ENCODE peak calls at places on chromosomes 6 and 20, in nine cellular contexts. One of them, this sample, is unnamed.

GRCh38 chr20:12570371-12570770 is 438.4 kb upstream of the SPTLC3 start:
- DNase-seq in kidney: no peak
- DNase-seq in foreskin fibroblast: no peak
- DNase-seq in spleen: no peak
- DNase-seq in lung: no peak
- DNase-seq in Calu3: peak; percentile 12
- DNase-seq in GM13976: no peak
- DNase-seq in breast epithelium: no peak
- DNase-seq in WERI-Rb-1: peak; percentile 82
- DNase-seq in this sample: no peak

GRCh38 chr6:136582702-136583471 is 32.7 kb upstream of the MAP7 start:
- DNase-seq in kidney: no peak
- DNase-seq in foreskin fibroblast: peak; percentile 45
- DNase-seq in spleen: no peak
- DNase-seq in lung: no peak
- DNase-seq in Calu3: no peak
- DNase-seq in GM13976: peak; percentile 26
- DNase-seq in breast epithelium: no peak
- DNase-seq in WERI-Rb-1: no peak
- DNase-seq in this sample: no peak

GRCh38 chr6:28124350-28124970 is at the start of gene ZSCAN16:
- DNase-seq in kidney: peak; percentile 92
- DNase-seq in foreskin fibroblast: peak; percentile 65
- DNase-seq in spleen: peak; percentile 95
- DNase-seq in lung: peak; percentile 81
- DNase-seq in Calu3: peak; percentile 91
- DNase-seq in GM13976: peak; percentile 76
- DNase-seq in breast epithelium: peak; percentile 62
- DNase-seq in WERI-Rb-1: peak; percentile 98
- DNase-seq in this sample: no peak

GRCh38 chr20:3813758-3814581 is 6.4 kb upstream of the AP5S1 start:
- DNase-seq in kidney: no peak
- DNase-seq in foreskin fibroblast: no peak
- DNase-seq in spleen: no peak
- DNase-seq in lung: no peak
- DNase-seq in Calu3: no peak
- DNase-seq in GM13976: no peak
- DNase-seq in breast epithelium: no peak
- DNase-seq in WERI-Rb-1: no peak
- DNase-seq in this sample: no peak

GRCh38 chr6:41222513-41222912 is 5.6 kb upstream of the TREML4 start:
- DNase-seq in kidney: no peak
- DNase-seq in foreskin fibroblast: no peak
- DNase-seq in spleen: no peak
- DNase-seq in lung: no peak
- DNase-seq in Calu3: no peak
- DNase-seq in GM13976: no peak
- DNase-seq in breast epithelium: no peak
- DNase-seq in WERI-Rb-1: no peak
- DNase-seq in this sample: no peak

GRCh38 chr6:156852858-156853216 is 75.7 kb downstream of the ARID1B start:
- DNase-seq in kidney: no peak
- DNase-seq in foreskin fibroblast: no peak
- DNase-seq in spleen: no peak
- DNase-seq in lung: no peak
- DNase-seq in Calu3: no peak
- DNase-seq in GM13976: no peak
- DNase-seq in breast epithelium: no peak
- DNase-seq in WERI-Rb-1: peak; percentile 13
- DNase-seq in this sample: peak; percentile 25

GRCh38 chr6:145845557-145845956 is 31.0 kb upstream of the FBXO30 start:
- DNase-seq in kidney: no peak
- DNase-seq in foreskin fibroblast: no peak
- DNase-seq in spleen: no peak
- DNase-seq in lung: no peak
- DNase-seq in Calu3: no peak
- DNase-seq in GM13976: no peak
- DNase-seq in breast epithelium: no peak
- DNase-seq in WERI-Rb-1: no peak
- DNase-seq in this sample: no peak

GRCh38 chr20:18258126-18258860 is 30.0 kb upstream of the ZNF133 start:
- DNase-seq in kidney: no peak
- DNase-seq in foreskin fibroblast: no peak
- DNase-seq in spleen: no peak
- DNase-seq in lung: no peak
- DNase-seq in Calu3: no peak
- DNase-seq in GM13976: no peak
- DNase-seq in breast epithelium: no peak
- DNase-seq in WERI-Rb-1: no peak
- DNase-seq in this sample: no peak

GRCh38 chr6:43623880-43624785 is 4.9 kb downstream of the GTPBP2 start:
- DNase-seq in kidney: no peak
- DNase-seq in foreskin fibroblast: no peak
- DNase-seq in spleen: peak; percentile 47
- DNase-seq in lung: no peak
- DNase-seq in Calu3: no peak
- DNase-seq in GM13976: no peak
- DNase-seq in breast epithelium: no peak
- DNase-seq in WERI-Rb-1: no peak
- DNase-seq in this sample: no peak

GRCh38 chr6:169779896-169780295 is 28.5 kb downstream of the ERMARD start:
- DNase-seq in kidney: no peak
- DNase-seq in foreskin fibroblast: no peak
- DNase-seq in spleen: no peak
- DNase-seq in lung: no peak
- DNase-seq in Calu3: no peak
- DNase-seq in GM13976: no peak
- DNase-seq in breast epithelium: no peak
- DNase-seq in WERI-Rb-1: no peak
- DNase-seq in this sample: no peak

GRCh38 chr6:150764638-150765456 is 100.7 kb upstream of the MTHFD1L start:
- DNase-seq in kidney: no peak
- DNase-seq in foreskin fibroblast: no peak
- DNase-seq in spleen: no peak
- DNase-seq in lung: no peak
- DNase-seq in Calu3: no peak
- DNase-seq in GM13976: no peak
- DNase-seq in breast epithelium: no peak
- DNase-seq in WERI-Rb-1: no peak
- DNase-seq in this sample: no peak

GRCh38 chr6:99550046-99550445 is 18.4 kb downstream of the CCNC start:
- DNase-seq in kidney: no peak
- DNase-seq in foreskin fibroblast: no peak
- DNase-seq in spleen: no peak
- DNase-seq in lung: no peak
- DNase-seq in Calu3: no peak
- DNase-seq in GM13976: no peak
- DNase-seq in breast epithelium: no peak
- DNase-seq in WERI-Rb-1: no peak
- DNase-seq in this sample: no peak

GRCh38 chr6:148538251-148539190 is 195.9 kb downstream of the SASH1 start:
- DNase-seq in kidney: no peak
- DNase-seq in foreskin fibroblast: peak; percentile 71
- DNase-seq in spleen: no peak
- DNase-seq in lung: no peak
- DNase-seq in Calu3: no peak
- DNase-seq in GM13976: no peak
- DNase-seq in breast epithelium: no peak
- DNase-seq in WERI-Rb-1: no peak
- DNase-seq in this sample: no peak

GRCh38 chr20:61728786-61729365 is 336.8 kb downstream of the TAF4 start:
- DNase-seq in kidney: peak; percentile 24
- DNase-seq in foreskin fibroblast: no peak
- DNase-seq in spleen: peak; percentile 40
- DNase-seq in lung: no peak
- DNase-seq in Calu3: no peak
- DNase-seq in GM13976: no peak
- DNase-seq in breast epithelium: no peak
- DNase-seq in WERI-Rb-1: no peak
- DNase-seq in this sample: no peak

GRCh38 chr20:50153500-50154377 is at the start of gene PEDS1:
- DNase-seq in kidney: peak; percentile 97
- DNase-seq in foreskin fibroblast: peak; percentile 95
- DNase-seq in spleen: peak; percentile 97
- DNase-seq in lung: peak; percentile 90
- DNase-seq in Calu3: peak; percentile 96
- DNase-seq in GM13976: peak; percentile 99
- DNase-seq in breast epithelium: peak; percentile 86
- DNase-seq in WERI-Rb-1: peak; percentile 86
- DNase-seq in this sample: peak; percentile 98
- TF ChIP-seq CTCF in kidney: no peak
- TF ChIP-seq CTCF in foreskin fibroblast: no peak
- TF ChIP-seq CTCF in spleen: no peak
- TF ChIP-seq CTCF in lung: no peak
- TF ChIP-seq CTCF in Calu3: no peak
- TF ChIP-seq CTCF in GM13976: no peak
- TF ChIP-seq CTCF in breast epithelium: no peak
- TF ChIP-seq CTCF in WERI-Rb-1: no peak
- TF ChIP-seq CTCF in this sample: no peak

GRCh38 chr6:36683656-36684446 is 5.3 kb downstream of the CDKN1A start:
- DNase-seq in kidney: no peak
- DNase-seq in foreskin fibroblast: no peak
- DNase-seq in spleen: no peak
- DNase-seq in lung: no peak
- DNase-seq in Calu3: no peak
- DNase-seq in GM13976: no peak
- DNase-seq in breast epithelium: no peak
- DNase-seq in WERI-Rb-1: no peak
- DNase-seq in this sample: no peak

GRCh38 chr6:36685198-36685919 is 6.8 kb downstream of the CDKN1A start:
- DNase-seq in kidney: no peak
- DNase-seq in foreskin fibroblast: no peak
- DNase-seq in spleen: no peak
- DNase-seq in lung: no peak
- DNase-seq in Calu3: no peak
- DNase-seq in GM13976: no peak
- DNase-seq in breast epithelium: no peak
- DNase-seq in WERI-Rb-1: no peak
- DNase-seq in this sample: no peak

GRCh38 chr6:36682328-36683144 is 4.0 kb downstream of the CDKN1A start:
- DNase-seq in kidney: peak; percentile 89
- DNase-seq in foreskin fibroblast: no peak
- DNase-seq in spleen: peak; percentile 89
- DNase-seq in lung: peak; percentile 62
- DNase-seq in Calu3: peak; percentile 87
- DNase-seq in GM13976: peak; percentile 69
- DNase-seq in breast epithelium: peak; percentile 87
- DNase-seq in WERI-Rb-1: peak; percentile 64
- DNase-seq in this sample: no peak

GRCh38 chr6:36684447-36684812 is 5.9 kb downstream of the CDKN1A start:
- DNase-seq in kidney: no peak
- DNase-seq in foreskin fibroblast: no peak
- DNase-seq in spleen: no peak
- DNase-seq in lung: no peak
- DNase-seq in Calu3: no peak
- DNase-seq in GM13976: no peak
- DNase-seq in breast epithelium: no peak
- DNase-seq in WERI-Rb-1: no peak
- DNase-seq in this sample: no peak

GRCh38 chr6:36683145-36683655 is 4.7 kb downstream of the CDKN1A start:
- DNase-seq in kidney: no peak
- DNase-seq in foreskin fibroblast: no peak
- DNase-seq in spleen: no peak
- DNase-seq in lung: no peak
- DNase-seq in Calu3: no peak
- DNase-seq in GM13976: no peak
- DNase-seq in breast epithelium: no peak
- DNase-seq in WERI-Rb-1: no peak
- DNase-seq in this sample: no peak
- TF ChIP-seq CTCF in kidney: no peak
- TF ChIP-seq CTCF in foreskin fibroblast: no peak
- TF ChIP-seq CTCF in spleen: no peak
- TF ChIP-seq CTCF in lung: no peak
- TF ChIP-seq CTCF in Calu3: no peak
- TF ChIP-seq CTCF in GM13976: no peak
- TF ChIP-seq CTCF in breast epithelium: no peak
- TF ChIP-seq CTCF in WERI-Rb-1: no peak
- TF ChIP-seq CTCF in this sample: no peak

DNA sequence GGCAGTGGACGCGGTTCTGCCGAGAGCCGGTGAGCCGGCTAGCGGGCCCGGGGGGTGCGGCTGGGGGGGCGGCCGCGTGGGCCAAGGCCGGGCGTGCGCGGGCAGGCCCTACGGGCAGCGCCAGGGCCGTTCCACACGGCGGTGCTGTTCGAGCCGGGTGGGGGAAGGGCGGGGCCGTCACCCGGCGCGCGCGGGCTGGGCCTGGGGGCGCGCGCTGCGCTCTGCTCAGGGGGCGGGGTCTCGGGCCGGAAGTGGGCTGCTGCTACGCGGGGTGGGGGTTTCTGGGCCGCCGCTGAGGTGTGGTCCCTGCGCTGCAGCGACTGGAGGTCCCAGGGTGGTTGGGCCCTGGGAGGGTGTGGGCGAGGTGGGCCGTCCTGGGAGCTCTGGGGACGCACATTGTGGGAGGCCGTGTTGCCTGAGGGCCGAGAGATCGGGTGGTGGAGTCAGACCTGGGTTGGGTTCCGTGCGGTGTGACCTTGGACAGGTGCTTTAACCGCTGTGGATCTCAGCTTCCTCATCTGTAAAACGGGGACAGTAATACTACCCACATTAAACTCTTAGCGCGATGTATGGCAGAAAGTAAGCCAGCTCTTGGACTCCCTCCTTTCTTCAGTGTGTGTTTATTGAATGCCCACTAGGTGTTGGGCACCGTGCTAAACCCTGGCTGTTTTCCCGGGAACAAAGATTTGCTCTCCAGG is 395 bp downstream of the MAPRE1 start:
- DNase-seq in kidney: peak; percentile 95
- DNase-seq in foreskin fibroblast: no peak
- DNase-seq in spleen: peak; percentile 96
- DNase-seq in lung: peak; percentile 74
- DNase-seq in Calu3: peak; percentile 82
- DNase-seq in GM13976: peak; percentile 89
- DNase-seq in breast epithelium: peak; percentile 41
- DNase-seq in WERI-Rb-1: peak; percentile 85
- DNase-seq in this sample: peak; percentile 36
- TF ChIP-seq CTCF in kidney: no peak
- TF ChIP-seq CTCF in foreskin fibroblast: no peak
- TF ChIP-seq CTCF in spleen: no peak
- TF ChIP-seq CTCF in lung: no peak
- TF ChIP-seq CTCF in Calu3: no peak
- TF ChIP-seq CTCF in GM13976: no peak
- TF ChIP-seq CTCF in breast epithelium: no peak
- TF ChIP-seq CTCF in WERI-Rb-1: peak; percentile 0
- TF ChIP-seq CTCF in this sample: no peak

GRCh38 chr6:50785921-50786320 is 32.8 kb upstream of the TFAP2B start:
- DNase-seq in kidney: no peak
- DNase-seq in foreskin fibroblast: no peak
- DNase-seq in spleen: no peak
- DNase-seq in lung: no peak
- DNase-seq in Calu3: no peak
- DNase-seq in GM13976: no peak
- DNase-seq in breast epithelium: no peak
- DNase-seq in WERI-Rb-1: no peak
- DNase-seq in this sample: no peak
- TF ChIP-seq CTCF in kidney: no peak
- TF ChIP-seq CTCF in foreskin fibroblast: no peak
- TF ChIP-seq CTCF in spleen: no peak
- TF ChIP-seq CTCF in lung: no peak
- TF ChIP-seq CTCF in Calu3: no peak
- TF ChIP-seq CTCF in GM13976: no peak
- TF ChIP-seq CTCF in breast epithelium: no peak
- TF ChIP-seq CTCF in WERI-Rb-1: no peak
- TF ChIP-seq CTCF in this sample: no peak

GRCh38 chr6:104483225-104483834 is 376.4 kb downstream of the HACE1 start:
- DNase-seq in kidney: no peak
- DNase-seq in foreskin fibroblast: no peak
- DNase-seq in spleen: no peak
- DNase-seq in lung: no peak
- DNase-seq in Calu3: no peak
- DNase-seq in GM13976: no peak
- DNase-seq in breast epithelium: no peak
- DNase-seq in WERI-Rb-1: no peak
- DNase-seq in this sample: no peak
- TF ChIP-seq CTCF in kidney: no peak
- TF ChIP-seq CTCF in foreskin fibroblast: no peak
- TF ChIP-seq CTCF in spleen: no peak
- TF ChIP-seq CTCF in lung: no peak
- TF ChIP-seq CTCF in Calu3: no peak
- TF ChIP-seq CTCF in GM13976: no peak
- TF ChIP-seq CTCF in breast epithelium: peak; percentile 38
- TF ChIP-seq CTCF in WERI-Rb-1: peak; percentile 29
- TF ChIP-seq CTCF in this sample: peak; percentile 63

This sample was measured in D721Med.